ENCODE peak calls at places on chromosome 22, in five cellular contexts. One of them, this sample, is unnamed.

GRCh38 chr22:25622011-25622410 is 57.5 kb downstream of the GRK3 start:
- DNase-seq in CD8-positive, alpha-beta memory T cell: no peak
- DNase-seq in left lung: no peak
- DNase-seq in MM.1S: no peak
- DNase-seq in heart left ventricle: no peak
- DNase-seq in this sample: no peak

GRCh38 chr22:50157976-50158375 is 12.6 kb upstream of the PANX2 start:
- DNase-seq in MM.1S: no peak
- DNase-seq in left lung: peak; percentile 62
- DNase-seq in CD8-positive, alpha-beta memory T cell: no peak
- DNase-seq in heart left ventricle: no peak
- DNase-seq in this sample: peak; percentile 51

GRCh38 chr22:40326905-40327735 is 19.2 kb upstream of the ADSL start:
- DNase-seq in heart left ventricle: no peak
- DNase-seq in MM.1S: no peak
- DNase-seq in CD8-positive, alpha-beta memory T cell: peak; percentile 30
- DNase-seq in left lung: no peak
- DNase-seq in this sample: no peak

GRCh38 chr22:36743011-36743410 is 32.9 kb downstream of the IFT27 start:
- DNase-seq in left lung: peak; percentile 9
- DNase-seq in heart left ventricle: no peak
- DNase-seq in MM.1S: no peak
- DNase-seq in CD8-positive, alpha-beta memory T cell: no peak
- DNase-seq in this sample: no peak

GRCh38 chr22:38490915-38491314 is 15.2 kb downstream of the DDX17 start:
- DNase-seq in MM.1S: no peak
- DNase-seq in left lung: peak; percentile 53
- DNase-seq in CD8-positive, alpha-beta memory T cell: no peak
- DNase-seq in heart left ventricle: no peak
- DNase-seq in this sample: peak; percentile 79

GRCh38 chr22:38180841-38181452 is 683 bp downstream of the PLA2G6 start:
- DNase-seq in heart left ventricle: peak; percentile 64
- DNase-seq in MM.1S: peak; percentile 76
- DNase-seq in left lung: peak; percentile 86
- DNase-seq in CD8-positive, alpha-beta memory T cell: peak; percentile 43
- DNase-seq in this sample: peak; percentile 82

GRCh38 chr22:43823353-43823908 is 11.3 kb upstream of the EFCAB6 start:
- DNase-seq in left lung: peak; percentile 83
- DNase-seq in heart left ventricle: peak; percentile 46
- DNase-seq in CD8-positive, alpha-beta memory T cell: no peak
- DNase-seq in MM.1S: no peak
- DNase-seq in this sample: no peak

GRCh38 chr22:36409911-36410756 is 22.4 kb upstream of the MYH9 start:
- DNase-seq in heart left ventricle: peak; percentile 83
- DNase-seq in left lung: peak; percentile 92
- DNase-seq in MM.1S: no peak
- DNase-seq in CD8-positive, alpha-beta memory T cell: peak; percentile 61
- DNase-seq in this sample: peak; percentile 84

GRCh38 chr22:17647996-17648395 is 9.4 kb downstream of the BCL2L13 start:
- DNase-seq in MM.1S: no peak
- DNase-seq in heart left ventricle: no peak
- DNase-seq in left lung: no peak
- DNase-seq in CD8-positive, alpha-beta memory T cell: no peak
- DNase-seq in this sample: no peak

GRCh38 chr22:21593406-21594232 is 26.1 kb downstream of the UBE2L3 start:
- DNase-seq in heart left ventricle: peak; percentile 76
- DNase-seq in CD8-positive, alpha-beta memory T cell: no peak
- DNase-seq in MM.1S: no peak
- DNase-seq in left lung: no peak
- DNase-seq in this sample: no peak

GRCh38 chr22:33898121-33898520 is 22.2 kb downstream of the LARGE1 start:
- DNase-seq in heart left ventricle: no peak
- DNase-seq in left lung: no peak
- DNase-seq in CD8-positive, alpha-beta memory T cell: no peak
- DNase-seq in MM.1S: no peak
- DNase-seq in this sample: no peak

GRCh38 chr22:30253205-30253852 is 6.8 kb upstream of the LIF start:
- DNase-seq in MM.1S: no peak
- DNase-seq in heart left ventricle: peak; percentile 82
- DNase-seq in left lung: no peak
- DNase-seq in CD8-positive, alpha-beta memory T cell: no peak
- DNase-seq in this sample: peak; percentile 88

GRCh38 chr22:29201722-29202230 is 3.9 kb upstream of the EMID1 start:
- DNase-seq in left lung: no peak
- DNase-seq in CD8-positive, alpha-beta memory T cell: no peak
- DNase-seq in heart left ventricle: no peak
- DNase-seq in MM.1S: no peak
- DNase-seq in this sample: peak; percentile 44

GRCh38 chr22:33867118-33867863 is 53.0 kb downstream of the LARGE1 start:
- DNase-seq in CD8-positive, alpha-beta memory T cell: no peak
- DNase-seq in heart left ventricle: no peak
- DNase-seq in left lung: no peak
- DNase-seq in MM.1S: no peak
- DNase-seq in this sample: no peak

GRCh38 chr22:38572065-38572464 is 2.1 kb upstream of the DMC1 start:
- DNase-seq in MM.1S: peak; percentile 71
- DNase-seq in CD8-positive, alpha-beta memory T cell: peak; percentile 18
- DNase-seq in heart left ventricle: no peak
- DNase-seq in left lung: no peak
- DNase-seq in this sample: no peak

GRCh38 chr22:30016596-30016995 is 63.7 kb upstream of the HORMAD2 start:
- DNase-seq in left lung: no peak
- DNase-seq in heart left ventricle: no peak
- DNase-seq in CD8-positive, alpha-beta memory T cell: no peak
- DNase-seq in MM.1S: no peak
- DNase-seq in this sample: no peak

GRCh38 chr22:36029406-36029755 is 757 bp upstream of the RBFOX2 start:
- DNase-seq in CD8-positive, alpha-beta memory T cell: no peak
- DNase-seq in left lung: no peak
- DNase-seq in MM.1S: no peak
- DNase-seq in heart left ventricle: no peak
- DNase-seq in this sample: no peak

GRCh38 chr22:42080287-42080686 is 787 bp downstream of the SMDT1 start:
- DNase-seq in MM.1S: peak; percentile 16
- DNase-seq in left lung: no peak
- DNase-seq in CD8-positive, alpha-beta memory T cell: no peak
- DNase-seq in heart left ventricle: no peak
- DNase-seq in this sample: no peak
- H3K36me3 ChIP-seq in MM.1S: no peaks in the 10 kb centered on the region
- H3K36me3 ChIP-seq in left lung: no peaks in the 10 kb centered on the region
- H3K36me3 ChIP-seq in CD8-positive, alpha-beta memory T cell: peaks cover 17% of the 10 kb centered on the region
- H3K36me3 ChIP-seq in heart left ventricle: peaks cover 44% of the 10 kb centered on the region
- H3K36me3 ChIP-seq in this sample: no peaks in the 10 kb centered on the region

GRCh38 chr22:23850136-23850611 is 7.5 kb upstream of the SLC2A11 start:
- DNase-seq in CD8-positive, alpha-beta memory T cell: no peak
- DNase-seq in left lung: no peak
- DNase-seq in heart left ventricle: no peak
- DNase-seq in MM.1S: peak; percentile 3
- DNase-seq in this sample: no peak
- H3K4me3 ChIP-seq in CD8-positive, alpha-beta memory T cell: no peak overlapping the region
- H3K4me3 ChIP-seq in left lung: no peak overlapping the region
- H3K4me3 ChIP-seq in heart left ventricle: no peak overlapping the region
- H3K4me3 ChIP-seq in MM.1S: no peak overlapping the region
- H3K4me3 ChIP-seq in this sample: no peak overlapping the region

GRCh38 chr22:48369789-48370507 is 1457.7 kb downstream of the BRD1 start:
- DNase-seq in MM.1S: no peak
- DNase-seq in heart left ventricle: no peak
- DNase-seq in left lung: peak; percentile 63
- DNase-seq in CD8-positive, alpha-beta memory T cell: no peak
- DNase-seq in this sample: no peak

GRCh38 chr22:48373626-48374173 is 1454.0 kb downstream of the BRD1 start:
- DNase-seq in left lung: no peak
- DNase-seq in CD8-positive, alpha-beta memory T cell: no peak
- DNase-seq in MM.1S: no peak
- DNase-seq in heart left ventricle: no peak
- DNase-seq in this sample: peak; percentile 16

GRCh38 chr22:48371391-48371790 is 1456.3 kb downstream of the BRD1 start:
- DNase-seq in left lung: no peak
- DNase-seq in heart left ventricle: no peak
- DNase-seq in CD8-positive, alpha-beta memory T cell: no peak
- DNase-seq in MM.1S: no peak
- DNase-seq in this sample: no peak

GRCh38 chr22:48370508-48371325 is 1457.0 kb downstream of the BRD1 start:
- DNase-seq in CD8-positive, alpha-beta memory T cell: no peak
- DNase-seq in heart left ventricle: no peak
- DNase-seq in MM.1S: no peak
- DNase-seq in left lung: no peak
- DNase-seq in this sample: no peak

GRCh38 chr22:48372395-48372794 is 1455.3 kb downstream of the BRD1 start:
- DNase-seq in CD8-positive, alpha-beta memory T cell: no peak
- DNase-seq in left lung: no peak
- DNase-seq in heart left ventricle: no peak
- DNase-seq in MM.1S: no peak
- DNase-seq in this sample: no peak
- H3K4me1 ChIP-seq in CD8-positive, alpha-beta memory T cell: no peaks in the 10 kb centered on the region
- H3K4me1 ChIP-seq in left lung: peaks cover 6% of the 10 kb centered on the region
- H3K4me1 ChIP-seq in heart left ventricle: no peaks in the 10 kb centered on the region
- H3K4me1 ChIP-seq in MM.1S: no peaks in the 10 kb centered on the region
- H3K4me1 ChIP-seq in this sample: no peaks in the 10 kb centered on the region

GRCh38 chr22:46156031-46156430 is 5.7 kb downstream of the PPARA start:
- DNase-seq in MM.1S: no peak
- DNase-seq in CD8-positive, alpha-beta memory T cell: no peak
- DNase-seq in left lung: no peak
- DNase-seq in heart left ventricle: no peak
- DNase-seq in this sample: no peak
- H3K36me3 ChIP-seq in MM.1S: no peaks in the 10 kb centered on the region
- H3K36me3 ChIP-seq in CD8-positive, alpha-beta memory T cell: peaks cover 5% of the 10 kb centered on the region
- H3K36me3 ChIP-seq in left lung: no peaks in the 10 kb centered on the region
- H3K36me3 ChIP-seq in heart left ventricle: peaks cover 51% of the 10 kb centered on the region
- H3K36me3 ChIP-seq in this sample: no peaks in the 10 kb centered on the region

DNA sequence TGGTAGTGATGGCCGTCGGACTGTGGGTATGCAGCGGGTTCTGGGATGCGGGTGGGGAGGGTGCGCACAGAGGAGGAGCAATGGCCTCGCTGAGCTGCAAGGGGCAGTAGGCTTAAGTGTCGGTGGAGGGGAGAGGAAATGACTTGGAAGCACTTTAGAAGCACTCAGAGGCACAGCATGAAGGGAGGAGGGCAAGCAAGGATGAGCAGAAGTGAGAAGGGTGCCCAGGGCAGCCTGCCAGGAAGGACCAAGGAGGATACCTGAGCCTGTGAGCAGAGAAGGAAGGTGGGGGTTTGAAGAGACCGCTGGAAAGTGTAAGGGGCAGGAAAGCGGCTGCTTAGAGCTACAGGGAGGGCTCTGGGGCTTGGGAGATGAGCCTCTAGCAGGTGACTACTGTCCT is 330 bp downstream of the SLC5A1 start:
- DNase-seq in MM.1S: no peak
- DNase-seq in heart left ventricle: no peak
- DNase-seq in CD8-positive, alpha-beta memory T cell: no peak
- DNase-seq in left lung: no peak
- DNase-seq in this sample: no peak
- H3K4me3 ChIP-seq in MM.1S: no peak overlapping the region
- H3K4me3 ChIP-seq in heart left ventricle: no peak overlapping the region
- H3K4me3 ChIP-seq in CD8-positive, alpha-beta memory T cell: no peak overlapping the region
- H3K4me3 ChIP-seq in left lung: no peak overlapping the region
- H3K4me3 ChIP-seq in this sample: no peak overlapping the region

GRCh38 chr22:19621372-19622060 is 92.8 kb upstream of the SEPTIN5 start:
- DNase-seq in heart left ventricle: no peak
- DNase-seq in CD8-positive, alpha-beta memory T cell: no peak
- DNase-seq in MM.1S: no peak
- DNase-seq in left lung: no peak
- DNase-seq in this sample: no peak

GRCh38 chr22:19615867-19616581 is 91.8 kb upstream of the CLDN5 start:
- DNase-seq in CD8-positive, alpha-beta memory T cell: no peak
- DNase-seq in left lung: no peak
- DNase-seq in heart left ventricle: no peak
- DNase-seq in MM.1S: no peak
- DNase-seq in this sample: no peak

GRCh38 chr22:19622061-19622441 is 92.3 kb upstream of the SEPTIN5 start:
- DNase-seq in CD8-positive, alpha-beta memory T cell: no peak
- DNase-seq in left lung: no peak
- DNase-seq in heart left ventricle: no peak
- DNase-seq in MM.1S: no peak
- DNase-seq in this sample: no peak

GRCh38 chr22:19620742-19621371 is 93.4 kb upstream of the SEPTIN5 start:
- DNase-seq in heart left ventricle: no peak
- DNase-seq in CD8-positive, alpha-beta memory T cell: no peak
- DNase-seq in MM.1S: no peak
- DNase-seq in left lung: no peak
- DNase-seq in this sample: no peak

GRCh38 chr22:19619144-19620009 is 94.9 kb upstream of the SEPTIN5 start:
- DNase-seq in heart left ventricle: no peak
- DNase-seq in left lung: no peak
- DNase-seq in CD8-positive, alpha-beta memory T cell: no peak
- DNase-seq in MM.1S: peak; percentile 34
- DNase-seq in this sample: no peak
- H3K4me1 ChIP-seq in heart left ventricle: no peaks in the 10 kb centered on the region
- H3K4me1 ChIP-seq in left lung: peaks cover 10% of the 10 kb centered on the region
- H3K4me1 ChIP-seq in CD8-positive, alpha-beta memory T cell: no peaks in the 10 kb centered on the region
- H3K4me1 ChIP-seq in MM.1S: peaks cover 14% of the 10 kb centered on the region
- H3K4me1 ChIP-seq in this sample: no peaks in the 10 kb centered on the region

This sample was measured in aorta.